ENCODE peak calls at places on chromosome X, in nine cellular contexts. One of them, this sample, is unnamed.

GRCh38 chrX:152635941-152636340 is 1.8 kb upstream of the GABRQ start:
- DNase-seq in Peyer's patch: no peak
- DNase-seq in stomach: no peak
- DNase-seq in gastrocnemius medialis: no peak
- DNase-seq in IMR-90: peak; percentile 50
- DNase-seq in breast epithelium: peak; percentile 21
- DNase-seq in A549: peak; percentile 24
- DNase-seq in body of pancreas: peak; percentile 32
- DNase-seq in upper lobe of left lung: no peak
- DNase-seq in this sample: no peak

GRCh38 chrX:22165732-22166457 is 106.8 kb upstream of the CBLL2 start:
- DNase-seq in Peyer's patch: no peak
- DNase-seq in stomach: no peak
- DNase-seq in gastrocnemius medialis: no peak
- DNase-seq in IMR-90: peak; percentile 45
- DNase-seq in breast epithelium: no peak
- DNase-seq in A549: no peak
- DNase-seq in body of pancreas: no peak
- DNase-seq in upper lobe of left lung: no peak
- DNase-seq in this sample: no peak

GRCh38 chrX:134186362-134187121 is 50.4 kb upstream of the CCDC160 start:
- DNase-seq in Peyer's patch: no peak
- DNase-seq in stomach: no peak
- DNase-seq in gastrocnemius medialis: no peak
- DNase-seq in IMR-90: no peak
- DNase-seq in breast epithelium: no peak
- DNase-seq in A549: no peak
- DNase-seq in body of pancreas: no peak
- DNase-seq in upper lobe of left lung: no peak
- DNase-seq in this sample: no peak

GRCh38 chrX:103002576-103002975 is 61.4 kb downstream of the BEX1 start:
- DNase-seq in Peyer's patch: no peak
- DNase-seq in stomach: no peak
- DNase-seq in gastrocnemius medialis: no peak
- DNase-seq in IMR-90: no peak
- DNase-seq in breast epithelium: no peak
- DNase-seq in A549: no peak
- DNase-seq in body of pancreas: no peak
- DNase-seq in upper lobe of left lung: no peak
- DNase-seq in this sample: no peak

GRCh38 chrX:10288400-10288799 is 131.6 kb downstream of the CLCN4 start:
- DNase-seq in Peyer's patch: no peak
- DNase-seq in stomach: no peak
- DNase-seq in gastrocnemius medialis: no peak
- DNase-seq in IMR-90: peak; percentile 13
- DNase-seq in breast epithelium: no peak
- DNase-seq in A549: no peak
- DNase-seq in body of pancreas: no peak
- DNase-seq in upper lobe of left lung: no peak
- DNase-seq in this sample: no peak

GRCh38 chrX:16487620-16488380 is 162.2 kb upstream of the S100G start:
- DNase-seq in Peyer's patch: no peak
- DNase-seq in stomach: no peak
- DNase-seq in gastrocnemius medialis: no peak
- DNase-seq in IMR-90: peak; percentile 66
- DNase-seq in breast epithelium: no peak
- DNase-seq in A549: no peak
- DNase-seq in body of pancreas: no peak
- DNase-seq in upper lobe of left lung: no peak
- DNase-seq in this sample: no peak

GRCh38 chrX:103656623-103657022 is 27.8 kb downstream of the TCEAL1 start:
- DNase-seq in Peyer's patch: no peak
- DNase-seq in stomach: no peak
- DNase-seq in gastrocnemius medialis: no peak
- DNase-seq in IMR-90: peak; percentile 83
- DNase-seq in breast epithelium: no peak
- DNase-seq in A549: peak; percentile 66
- DNase-seq in body of pancreas: no peak
- DNase-seq in upper lobe of left lung: no peak
- DNase-seq in this sample: no peak

GRCh38 chrX:120125444-120125843 is 9.7 kb upstream of the RHOXF1 start:
- DNase-seq in Peyer's patch: no peak
- DNase-seq in stomach: no peak
- DNase-seq in gastrocnemius medialis: no peak
- DNase-seq in IMR-90: no peak
- DNase-seq in breast epithelium: no peak
- DNase-seq in A549: no peak
- DNase-seq in body of pancreas: no peak
- DNase-seq in upper lobe of left lung: no peak
- DNase-seq in this sample: no peak

GRCh38 chrX:41827886-41828285 is 95.5 kb downstream of the CASK start:
- DNase-seq in Peyer's patch: no peak
- DNase-seq in stomach: no peak
- DNase-seq in gastrocnemius medialis: no peak
- DNase-seq in IMR-90: peak; percentile 18
- DNase-seq in breast epithelium: no peak
- DNase-seq in A549: no peak
- DNase-seq in body of pancreas: no peak
- DNase-seq in upper lobe of left lung: no peak
- DNase-seq in this sample: no peak

GRCh38 chrX:108582151-108582550 is 142.5 kb downstream of the COL4A5 start:
- DNase-seq in Peyer's patch: no peak
- DNase-seq in stomach: no peak
- DNase-seq in gastrocnemius medialis: no peak
- DNase-seq in IMR-90: no peak
- DNase-seq in breast epithelium: no peak
- DNase-seq in A549: no peak
- DNase-seq in body of pancreas: no peak
- DNase-seq in upper lobe of left lung: no peak
- DNase-seq in this sample: no peak

DNA sequence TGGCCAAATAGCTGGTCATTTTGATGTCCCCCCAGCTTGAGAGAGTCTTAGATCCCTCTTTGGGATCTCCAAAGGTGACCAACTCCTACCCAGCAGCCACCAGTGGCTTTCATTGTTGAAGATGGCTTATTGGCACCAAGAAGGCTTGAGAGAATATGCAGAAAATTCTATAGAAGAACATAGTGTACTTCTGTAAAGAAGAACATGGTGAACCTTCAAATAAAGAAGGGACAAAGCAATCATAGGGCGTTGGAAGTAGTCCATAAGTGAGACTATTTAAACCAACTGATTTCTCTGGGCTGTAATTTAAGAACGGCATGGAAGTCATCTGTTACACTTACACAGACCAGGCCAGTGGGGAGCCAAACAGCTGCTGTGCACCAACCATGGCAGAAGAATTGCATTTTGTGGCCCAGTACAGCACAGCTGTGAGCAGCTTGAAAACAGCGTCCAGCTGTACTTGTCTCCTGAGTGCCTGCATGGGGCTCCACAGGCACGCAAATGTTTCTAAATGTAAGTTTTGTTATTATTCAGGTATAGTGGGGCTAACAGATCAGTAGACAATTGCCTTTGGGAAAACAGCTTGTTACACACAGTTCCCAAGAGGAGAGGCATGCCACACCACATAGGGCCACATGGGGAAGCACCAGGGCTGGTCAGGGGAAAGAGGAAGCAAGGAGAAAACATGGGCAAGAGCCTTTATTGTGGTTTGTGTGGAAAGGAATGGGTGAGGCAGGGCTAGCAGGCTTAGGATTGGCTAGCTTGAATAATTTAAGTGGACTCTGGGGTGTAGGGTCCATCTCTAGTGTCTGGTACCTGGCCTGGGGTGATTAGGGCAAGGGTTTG is 125.0 kb downstream of the ARHGAP6 start:
- DNase-seq in Peyer's patch: no peak
- DNase-seq in stomach: no peak
- DNase-seq in gastrocnemius medialis: peak; percentile 73
- DNase-seq in IMR-90: no peak
- DNase-seq in breast epithelium: no peak
- DNase-seq in A549: no peak
- DNase-seq in body of pancreas: no peak
- DNase-seq in upper lobe of left lung: no peak
- DNase-seq in this sample: no peak
- TF ChIP-seq CTCF in Peyer's patch: no peak
- TF ChIP-seq CTCF in stomach: no peak
- TF ChIP-seq CTCF in gastrocnemius medialis: peak; percentile 10
- TF ChIP-seq CTCF in IMR-90: no peak
- TF ChIP-seq CTCF in breast epithelium: no peak
- TF ChIP-seq CTCF in A549: no peak
- TF ChIP-seq CTCF in body of pancreas: no peak
- TF ChIP-seq CTCF in upper lobe of left lung: no peak
- TF ChIP-seq CTCF in this sample: no peak

GRCh38 chrX:3345281-3346081 is 971 bp downstream of the MXRA5 start:
- DNase-seq in Peyer's patch: no peak
- DNase-seq in stomach: peak; percentile 58
- DNase-seq in gastrocnemius medialis: no peak
- DNase-seq in IMR-90: no peak
- DNase-seq in breast epithelium: peak; percentile 49
- DNase-seq in A549: no peak
- DNase-seq in body of pancreas: peak; percentile 82
- DNase-seq in upper lobe of left lung: peak; percentile 83
- DNase-seq in this sample: peak; percentile 56
- TF ChIP-seq POLR2A in Peyer's patch: no peak
- TF ChIP-seq POLR2A in stomach: no peak
- TF ChIP-seq POLR2A in gastrocnemius medialis: no peak
- TF ChIP-seq POLR2A in IMR-90: no peak
- TF ChIP-seq POLR2A in breast epithelium: no peak
- TF ChIP-seq POLR2A in A549: no peak
- TF ChIP-seq POLR2A in body of pancreas: peak; percentile 77
- TF ChIP-seq POLR2A in upper lobe of left lung: no peak
- TF ChIP-seq POLR2A in this sample: no peak

GRCh38 chrX:153829799-153830631 is at the start of gene PDZD4:
- DNase-seq in Peyer's patch: no peak
- DNase-seq in stomach: no peak
- DNase-seq in gastrocnemius medialis: no peak
- DNase-seq in IMR-90: no peak
- DNase-seq in breast epithelium: no peak
- DNase-seq in A549: no peak
- DNase-seq in body of pancreas: no peak
- DNase-seq in upper lobe of left lung: peak; percentile 70
- DNase-seq in this sample: no peak

GRCh38 chrX:153828723-153829548 is 1.4 kb downstream of the PDZD4 start:
- DNase-seq in Peyer's patch: no peak
- DNase-seq in stomach: no peak
- DNase-seq in gastrocnemius medialis: no peak
- DNase-seq in IMR-90: no peak
- DNase-seq in breast epithelium: no peak
- DNase-seq in A549: no peak
- DNase-seq in body of pancreas: no peak
- DNase-seq in upper lobe of left lung: peak; percentile 34
- DNase-seq in this sample: peak; percentile 19

GRCh38 chrX:153829549-153829798 is 870 bp downstream of the PDZD4 start:
- DNase-seq in Peyer's patch: no peak
- DNase-seq in stomach: no peak
- DNase-seq in gastrocnemius medialis: no peak
- DNase-seq in IMR-90: no peak
- DNase-seq in breast epithelium: no peak
- DNase-seq in A549: no peak
- DNase-seq in body of pancreas: no peak
- DNase-seq in upper lobe of left lung: peak; percentile 56
- DNase-seq in this sample: peak; percentile 16

GRCh38 chrX:153831435-153832150 is 1.2 kb upstream of the PDZD4 start:
- DNase-seq in Peyer's patch: no peak
- DNase-seq in stomach: no peak
- DNase-seq in gastrocnemius medialis: no peak
- DNase-seq in IMR-90: no peak
- DNase-seq in breast epithelium: no peak
- DNase-seq in A549: no peak
- DNase-seq in body of pancreas: no peak
- DNase-seq in upper lobe of left lung: no peak
- DNase-seq in this sample: no peak

DNA sequence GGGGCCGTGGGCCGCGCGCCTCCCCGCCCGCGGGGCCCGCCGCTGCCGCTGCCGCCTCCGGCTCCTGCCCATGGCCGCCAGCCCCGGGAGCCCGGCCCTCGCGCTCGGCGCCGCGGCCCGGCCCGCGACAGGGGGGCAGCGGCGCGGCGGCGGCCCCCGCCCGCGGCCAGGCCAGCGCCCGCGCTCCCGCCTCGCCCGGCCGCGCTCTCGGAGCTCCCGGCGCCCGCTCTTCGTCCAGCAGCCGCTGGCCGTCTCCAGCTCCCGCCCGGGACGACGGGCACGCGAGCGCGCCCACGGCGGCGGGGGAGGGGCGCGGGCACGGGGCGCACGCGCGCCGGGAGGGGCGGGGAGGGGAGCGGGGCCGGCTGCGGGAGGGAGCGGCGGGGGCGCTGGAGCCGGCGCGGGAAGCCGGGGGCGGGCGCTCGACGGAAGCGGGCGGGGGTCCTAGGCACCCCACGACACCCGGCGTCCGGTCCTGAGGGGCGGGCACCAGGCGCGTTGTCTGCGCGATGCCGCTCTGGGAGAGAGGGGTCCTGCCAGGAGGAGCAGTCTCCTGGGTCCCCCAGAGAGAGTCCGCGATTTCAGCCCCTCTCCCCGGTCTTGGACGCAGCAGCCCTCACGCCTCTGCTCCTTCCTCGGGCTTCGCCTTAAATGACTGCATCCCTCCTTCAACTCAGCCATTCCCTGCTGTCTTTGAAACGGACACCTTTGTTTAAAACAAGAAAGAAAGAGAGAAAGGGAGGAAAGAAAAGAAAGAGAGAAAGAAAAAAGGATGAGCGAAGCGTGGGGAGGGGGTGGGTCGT is 489 bp upstream of the PDZD4 start:
- DNase-seq in Peyer's patch: no peak
- DNase-seq in stomach: no peak
- DNase-seq in gastrocnemius medialis: no peak
- DNase-seq in IMR-90: no peak
- DNase-seq in breast epithelium: no peak
- DNase-seq in A549: no peak
- DNase-seq in body of pancreas: no peak
- DNase-seq in upper lobe of left lung: peak; percentile 58
- DNase-seq in this sample: no peak
- H3K4me3 ChIP-seq in Peyer's patch: no peak overlapping the region
- H3K4me3 ChIP-seq in stomach: peak overlapping the region; percentile 46
- H3K4me3 ChIP-seq in gastrocnemius medialis: no peak overlapping the region
- H3K4me3 ChIP-seq in IMR-90: no peak overlapping the region
- H3K4me3 ChIP-seq in breast epithelium: peak overlapping the region; percentile 69
- H3K4me3 ChIP-seq in A549: peak overlapping the region; percentile 60
- H3K4me3 ChIP-seq in body of pancreas: no peak overlapping the region
- H3K4me3 ChIP-seq in upper lobe of left lung: peak overlapping the region; percentile 33
- H3K4me3 ChIP-seq in this sample: no peak overlapping the region

GRCh38 chrX:7192871-7193270 is 44.9 kb upstream of the PUDP start:
- DNase-seq in Peyer's patch: no peak
- DNase-seq in stomach: no peak
- DNase-seq in gastrocnemius medialis: no peak
- DNase-seq in IMR-90: no peak
- DNase-seq in breast epithelium: no peak
- DNase-seq in A549: no peak
- DNase-seq in body of pancreas: no peak
- DNase-seq in upper lobe of left lung: no peak
- DNase-seq in this sample: no peak

GRCh38 chrX:7194606-7195005 is 46.7 kb upstream of the PUDP start:
- DNase-seq in Peyer's patch: no peak
- DNase-seq in stomach: no peak
- DNase-seq in gastrocnemius medialis: no peak
- DNase-seq in IMR-90: no peak
- DNase-seq in breast epithelium: no peak
- DNase-seq in A549: no peak
- DNase-seq in body of pancreas: no peak
- DNase-seq in upper lobe of left lung: no peak
- DNase-seq in this sample: no peak

GRCh38 chrX:7191681-7192110 is 43.7 kb upstream of the PUDP start:
- DNase-seq in Peyer's patch: no peak
- DNase-seq in stomach: no peak
- DNase-seq in gastrocnemius medialis: no peak
- DNase-seq in IMR-90: peak; percentile 5
- DNase-seq in breast epithelium: no peak
- DNase-seq in A549: no peak
- DNase-seq in body of pancreas: no peak
- DNase-seq in upper lobe of left lung: no peak
- DNase-seq in this sample: no peak

GRCh38 chrX:7190157-7190556 is 42.2 kb upstream of the PUDP start:
- DNase-seq in Peyer's patch: no peak
- DNase-seq in stomach: no peak
- DNase-seq in gastrocnemius medialis: no peak
- DNase-seq in IMR-90: no peak
- DNase-seq in breast epithelium: no peak
- DNase-seq in A549: no peak
- DNase-seq in body of pancreas: no peak
- DNase-seq in upper lobe of left lung: no peak
- DNase-seq in this sample: no peak
- TF ChIP-seq CTCF in Peyer's patch: no peak
- TF ChIP-seq CTCF in stomach: no peak
- TF ChIP-seq CTCF in gastrocnemius medialis: no peak
- TF ChIP-seq CTCF in IMR-90: no peak
- TF ChIP-seq CTCF in breast epithelium: no peak
- TF ChIP-seq CTCF in A549: no peak
- TF ChIP-seq CTCF in body of pancreas: no peak
- TF ChIP-seq CTCF in upper lobe of left lung: no peak
- TF ChIP-seq CTCF in this sample: no peak